ENCODE peak calls at places on chromosomes 5 and 9, in six cellular contexts. G is HT-29, J is HuH-7, I is COLO829, K is nephron progenitor cell, T is Panc1. H is an unnamed sample.

GRCh38 chr5:40653221-40654022 is 26.3 kb upstream of the PTGER4 start:
- DNase-seq in G (no peak), J (no peak), I (no peak), K (no peak), T (no peak), H (no peak)

GRCh38 chr5:30802961-30803705 is 390.4 kb upstream of the CDH6 start:
- DNase-seq in G (no peak), J (no peak), I (no peak), K (no peak), T (no peak), H (no peak)

GRCh38 chr5:53569486-53569885 is 9.0 kb downstream of the NDUFS4 start:
- DNase-seq in G (no peak), J (no peak), I (no peak), K (no peak), T (no peak), H (no peak)

GRCh38 chr9:132910376-132910775 is 31.7 kb downstream of the SPACA9 start:
- DNase-seq in G (no peak), J (no peak), I (no peak), K (no peak), T (no peak), H (no peak)

GRCh38 chr5:2886531-2886930 is 135.1 kb upstream of the IRX2 start:
- DNase-seq in G (no peak), J (no peak), I (no peak), K (no peak), T (no peak), H (no peak)

GRCh38 chr9:78187763-78188495 is 47.9 kb upstream of the CEP78 start:
- DNase-seq in G (no peak), J (no peak), I (no peak), K (no peak), T (no peak), H (no peak)

GRCh38 chr9:120808931-120809330 is 15.7 kb upstream of the FBXW2 start:
- DNase-seq in G (no peak), J (no peak), I (no peak), K (no peak), T (no peak), H (no peak)

GRCh38 chr5:1050449-1051365 is 42.1 kb downstream of the NKD2 start:
- DNase-seq in G (no peak), J (no peak), I (no peak), K (no peak), T (no peak), H (no peak)

GRCh38 chr9:126860757-126861466 is 473 bp downstream of the ZBTB34 start:
- DNase-seq in G (peak), J (peak), I (no peak), K (peak), T (no peak), H (peak)

GRCh38 chr9:130118841-130119520 is 53.2 kb upstream of the NCS1 start:
- DNase-seq in G (no peak), J (no peak), I (no peak), K (no peak), T (no peak), H (peak)

GRCh38 chr5:72845889-72846288 is 29.4 kb downstream of the TNPO1 start:
- DNase-seq in G (no peak), J (no peak), I (no peak), K (no peak), T (no peak), H (no peak)

GRCh38 chr9:105690742-105691141 is 3.6 kb upstream of the TMEM38B start:
- DNase-seq in G (peak), J (peak), I (peak), K (no peak), T (no peak), H (peak)

GRCh38 chr5:4640793-4641192 is 499.3 kb upstream of the ADAMTS16 start:
- DNase-seq in G (no peak), J (no peak), I (peak), K (no peak), T (no peak), H (peak)

GRCh38 chr9:74770508-74771261 is 117.0 kb downstream of the TRPM6 start:
- DNase-seq in G (peak), J (peak), I (peak), K (peak), T (peak), H (peak)

GRCh38 chr5:79488058-79488457 is 25.9 kb downstream of the HOMER1 start:
- DNase-seq in G (no peak), J (no peak), I (no peak), K (no peak), T (no peak), H (no peak)

GRCh38 chr5:35598707-35599370 is 18.8 kb upstream of the SPEF2 start:
- DNase-seq in G (peak), J (peak), I (no peak), K (no peak), T (no peak), H (peak)

GRCh38 chr9:93107151-93107824 is 11.3 kb downstream of the CARD19 start:
- DNase-seq in G (no peak), J (no peak), I (no peak), K (no peak), T (no peak), H (no peak)

GRCh38 chr9:112369817-112370216 is 10.1 kb upstream of the HSDL2 start:
- DNase-seq in G (no peak), J (no peak), I (no peak), K (no peak), T (no peak), H (no peak)

GRCh38 chr9:34437006-34437925 is 21.1 kb downstream of the FAM219A start:
- DNase-seq in G (peak), J (peak), I (peak), K (peak), T (peak), H (peak)